ENCODE peak calls at places on chromosomes 1 and 21, in six cellular contexts. B is SK-N-SH, F is GM12891, I is H1, N is K562, U is GM12878. V is an unnamed sample.

GRCh38 chr1:213698092-213698702 is 289.6 kb upstream of the PROX1 start:
- DNase-seq in B (no peak), F (no peak), I (no peak), N (no peak), U (no peak), V (no peak)

GRCh38 chr1:154353966-154354365 is 28.6 kb downstream of the ATP8B2 start:
- DNase-seq in B (no peak), F (no peak), I (no peak), N (no peak), U (no peak), V (no peak)

GRCh38 chr1:208425096-208425495 is 180.9 kb upstream of the PLXNA2 start:
- DNase-seq in B (no peak), F (no peak), I (no peak), N (no peak), U (no peak), V (no peak)

GRCh38 chr21:31374430-31374829 is 30.4 kb upstream of the TIAM1 start:
- DNase-seq in B (no peak), F (no peak), I (no peak), N (no peak), U (no peak), V (no peak)

GRCh38 chr1:30898031-30898815 is 10.3 kb downstream of the SDC3 start:
- DNase-seq in B (no peak), F (no peak), I (no peak), N (no peak), U (no peak), V (no peak)

GRCh38 chr1:26945138-26945537 is 15.1 kb downstream of the KDF1 start:
- DNase-seq in B (no peak), F (no peak), I (no peak), N (no peak), U (no peak), V (no peak)

GRCh38 chr1:8922962-8923361 is 22.7 kb upstream of the CA6 start:
- DNase-seq in B (no peak), F (no peak), I (no peak), N (no peak), U (no peak), V (no peak)

GRCh38 chr1:185567006-185567405 is 167.2 kb upstream of the HMCN1 start:
- DNase-seq in B (no peak), F (no peak), I (no peak), N (no peak), U (no peak), V (no peak)

GRCh38 chr1:51976831-51977602 is 13.5 kb downstream of the RAB3B start:
- DNase-seq in B (no peak), F (no peak), I (no peak), N (no peak), U (no peak), V (no peak)

GRCh38 chr1:151346769-151347522 is at the start of gene RFX5:
- DNase-seq in B (peak; percentile 90), F (peak; percentile 75), I (peak; percentile 98), N (peak; percentile 97), U (peak; percentile 98), V (peak; percentile 78)

GRCh38 chr1:151347523-151348246 is 633 bp upstream of the RFX5 start:
- DNase-seq in B (no peak), F (no peak), I (no peak), N (no peak), U (no peak), V (no peak)

GRCh38 chr1:151346082-151346768 is 827 bp downstream of the RFX5 start:
- DNase-seq in B (no peak), F (no peak), I (no peak), N (no peak), U (no peak), V (no peak)

GRCh38 chr1:151356668-151357067 is 9.6 kb upstream of the RFX5 start:
- DNase-seq in B (no peak), F (no peak), I (no peak), N (no peak), U (no peak), V (no peak)

GRCh38 chr1:151352001-151352718 is 5.1 kb upstream of the RFX5 start:
- DNase-seq in B (no peak), F (no peak), I (no peak), N (peak; percentile 35), U (no peak), V (no peak)
- TF ChIP-seq TAF1 in B (no peak), F (no peak), I (no peak), N (no peak), U (no peak), V (no peak)

GRCh38 chr1:175600721-175601440 is 142.5 kb downstream of the TNR start:
- DNase-seq in B (no peak), F (peak; percentile 36), I (no peak), N (no peak), U (peak; percentile 45), V (peak; percentile 31)
- TF ChIP-seq TAF1 in B (no peak), F (no peak), I (no peak), N (no peak), U (no peak), V (no peak)

GRCh38 chr21:15003463-15004135 is 61.2 kb downstream of the NRIP1 start:
- DNase-seq in B (no peak), F (no peak), I (no peak), N (no peak), U (no peak), V (no peak)

GRCh38 chr21:15001773-15002647 is 62.8 kb downstream of the NRIP1 start:
- DNase-seq in B (no peak), F (no peak), I (no peak), N (no peak), U (peak; percentile 7), V (no peak)

GRCh38 chr21:15005391-15005790 is 59.4 kb downstream of the NRIP1 start:
- DNase-seq in B (no peak), F (no peak), I (peak; percentile 74), N (no peak), U (no peak), V (no peak)

GRCh38 chr21:15006594-15007230 is 58.1 kb downstream of the NRIP1 start:
- DNase-seq in B (no peak), F (no peak), I (no peak), N (no peak), U (no peak), V (no peak)

DNA sequence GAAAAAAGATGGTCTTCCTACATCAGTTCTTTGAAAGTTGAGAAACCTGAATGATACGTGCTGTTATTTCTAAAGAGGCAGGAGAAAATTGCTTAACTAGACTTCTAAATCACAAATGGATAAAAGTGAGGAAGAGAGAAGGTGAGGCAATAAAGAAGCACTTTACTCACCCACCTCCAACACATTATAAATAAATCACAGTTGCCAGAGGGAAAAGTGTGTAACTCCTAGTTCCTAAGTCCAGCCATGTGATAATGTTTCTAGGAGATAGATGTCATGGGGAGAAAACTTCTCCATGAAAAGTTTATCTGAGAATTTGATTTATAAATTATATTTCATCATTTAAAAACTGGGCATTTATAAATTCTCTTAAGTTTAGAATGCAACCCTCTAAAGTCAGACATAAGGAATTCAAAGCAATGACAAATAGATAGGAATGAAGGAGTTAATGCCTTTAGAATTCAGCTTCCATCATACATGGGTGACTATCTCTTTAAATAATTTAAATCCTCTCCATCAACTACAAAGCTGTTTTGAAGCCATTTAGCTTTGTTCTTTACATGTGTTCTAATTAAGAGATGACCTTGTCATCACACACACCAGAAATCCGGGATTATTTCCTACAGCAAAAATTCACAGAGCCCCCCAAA is 60.0 kb downstream of the NRIP1 start:
- DNase-seq in B (no peak), F (no peak), I (no peak), N (no peak), U (no peak), V (no peak)
- TF ChIP-seq TAF1 in B (no peak), F (no peak), I (no peak), N (no peak), U (no peak), V (no peak)

DNA sequence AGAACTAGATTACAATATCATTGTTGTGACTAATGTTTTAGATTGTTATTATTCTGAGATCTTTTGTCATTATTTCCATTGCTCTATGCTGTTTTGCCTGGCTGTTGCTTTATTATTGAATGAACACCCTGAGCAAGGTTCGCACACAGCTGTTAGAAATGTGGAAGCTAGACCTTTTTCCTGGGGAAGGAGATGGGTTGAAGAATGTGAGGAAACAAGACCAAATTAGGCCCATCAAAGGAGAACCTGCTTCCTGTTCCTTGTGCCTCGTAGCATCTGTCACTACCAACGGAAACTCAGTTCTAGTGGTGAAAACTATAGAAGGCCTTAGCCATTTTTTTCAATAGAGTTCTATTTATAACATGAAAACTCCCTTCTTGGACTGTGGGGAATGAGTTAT is 68.7 kb downstream of the RGL1 start:
- DNase-seq in B (no peak), F (no peak), I (no peak), N (no peak), U (no peak), V (no peak)
- TF ChIP-seq TAF1 in B (no peak), F (no peak), I (no peak), N (no peak), U (no peak), V (no peak)

GRCh38 chr1:187848321-187848720 is 1019.6 kb downstream of the PLA2G4A start:
- DNase-seq in B (no peak), F (no peak), I (no peak), N (no peak), U (no peak), V (no peak)

GRCh38 chr1:187854457-187854856 is 1025.7 kb downstream of the PLA2G4A start:
- DNase-seq in B (no peak), F (no peak), I (no peak), N (no peak), U (no peak), V (no peak)

GRCh38 chr1:187847531-187847930 is 1018.8 kb downstream of the PLA2G4A start:
- DNase-seq in B (no peak), F (no peak), I (no peak), N (no peak), U (no peak), V (no peak)

GRCh38 chr1:187853505-187853904 is 1024.8 kb downstream of the PLA2G4A start:
- DNase-seq in B (peak; percentile 13), F (no peak), I (no peak), N (no peak), U (no peak), V (no peak)
- TF ChIP-seq TAF1 in B (no peak), F (no peak), I (no peak), N (no peak), U (no peak), V (no peak)

DNA sequence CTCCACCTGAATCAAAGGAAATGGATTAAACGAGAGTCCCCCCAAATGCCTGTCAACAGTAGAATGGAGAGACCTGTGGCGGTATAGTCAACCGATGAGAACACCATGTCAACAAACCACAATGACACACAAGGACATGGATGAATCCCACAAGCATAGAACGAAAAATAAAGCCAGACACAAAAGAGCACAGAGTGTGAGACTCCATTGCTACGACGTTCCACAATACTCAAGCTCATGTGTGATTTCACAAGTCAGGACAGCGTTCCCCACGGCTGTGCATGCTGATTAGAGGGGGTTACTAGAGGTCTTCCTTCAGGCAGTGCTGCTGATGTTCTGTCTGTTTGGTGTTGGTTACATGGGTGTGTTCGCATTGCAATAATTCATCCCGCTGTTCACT is 5.8 kb upstream of the PLA2G2D start:
- DNase-seq in B (no peak), F (no peak), I (no peak), N (no peak), U (no peak), V (no peak)
- TF ChIP-seq TAF1 in B (no peak), F (no peak), I (no peak), N (no peak), U (no peak), V (no peak)

DNA sequence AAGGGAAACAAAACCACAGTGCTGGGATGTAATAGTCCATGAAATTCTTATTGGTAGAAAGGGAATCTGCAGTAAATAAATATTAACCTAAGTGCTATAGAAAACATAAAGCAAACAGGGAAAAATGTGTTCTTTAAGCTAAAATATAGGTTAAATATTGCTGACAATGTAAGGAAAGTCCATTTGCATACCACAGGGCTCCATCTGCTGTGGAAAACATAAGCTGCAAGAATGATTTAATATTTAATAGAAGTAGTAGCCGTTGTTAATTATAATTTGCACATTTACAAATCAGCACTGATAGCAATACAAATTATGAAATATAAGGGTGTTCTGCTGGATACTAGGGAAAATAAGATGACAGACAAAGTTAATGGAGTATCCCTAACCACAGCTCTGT is 444.9 kb upstream of the PKN2 start:
- DNase-seq in B (no peak), F (no peak), I (no peak), N (no peak), U (no peak), V (no peak)
- TF ChIP-seq TAF1 in B (no peak), F (no peak), I (no peak), N (no peak), U (no peak), V (no peak)

V was measured in GM12892.